ENCODE peak calls at places on chromosomes 5 and 9, in ten cellular contexts. One of them, this sample, is unnamed.

GRCh38 chr9:127803507-127804352 is 1.0 kb downstream of the FPGS start:
- DNase-seq in prostate gland: no peak
- DNase-seq in AG10803: peak
- DNase-seq in Peyer's patch: no peak
- DNase-seq in dorsolateral prefrontal cortex: no peak
- DNase-seq in mucosa of descending colon: no peak
- DNase-seq in cardiac fibroblast: peak
- DNase-seq in heart right ventricle: no peak
- DNase-seq in foreskin fibroblast: peak
- DNase-seq in kidney: peak
- DNase-seq in this sample: no peak

GRCh38 chr5:108749130-108749861 is 1.6 kb downstream of the FER start:
- DNase-seq in prostate gland: peak
- DNase-seq in AG10803: no peak
- DNase-seq in Peyer's patch: peak
- DNase-seq in dorsolateral prefrontal cortex: peak
- DNase-seq in mucosa of descending colon: no peak
- DNase-seq in cardiac fibroblast: peak
- DNase-seq in heart right ventricle: no peak
- DNase-seq in foreskin fibroblast: peak
- DNase-seq in kidney: no peak
- DNase-seq in this sample: peak

GRCh38 chr5:90557871-90558270 is 726 bp upstream of the ADGRV1 start:
- DNase-seq in prostate gland: no peak
- DNase-seq in AG10803: no peak
- DNase-seq in Peyer's patch: no peak
- DNase-seq in dorsolateral prefrontal cortex: no peak
- DNase-seq in mucosa of descending colon: no peak
- DNase-seq in cardiac fibroblast: no peak
- DNase-seq in heart right ventricle: no peak
- DNase-seq in foreskin fibroblast: no peak
- DNase-seq in kidney: no peak
- DNase-seq in this sample: no peak

GRCh38 chr9:137715321-137715720 is 96.5 kb downstream of the EHMT1 start:
- DNase-seq in prostate gland: peak
- DNase-seq in AG10803: no peak
- DNase-seq in Peyer's patch: no peak
- DNase-seq in dorsolateral prefrontal cortex: no peak
- DNase-seq in mucosa of descending colon: no peak
- DNase-seq in cardiac fibroblast: no peak
- DNase-seq in heart right ventricle: no peak
- DNase-seq in foreskin fibroblast: no peak
- DNase-seq in kidney: no peak
- DNase-seq in this sample: no peak

GRCh38 chr5:111668713-111669112 is 88.3 kb downstream of the NREP start:
- DNase-seq in prostate gland: no peak
- DNase-seq in AG10803: peak
- DNase-seq in Peyer's patch: no peak
- DNase-seq in dorsolateral prefrontal cortex: no peak
- DNase-seq in mucosa of descending colon: no peak
- DNase-seq in cardiac fibroblast: peak
- DNase-seq in heart right ventricle: no peak
- DNase-seq in foreskin fibroblast: peak
- DNase-seq in kidney: no peak
- DNase-seq in this sample: no peak

GRCh38 chr5:2732850-2733249 is 18.6 kb downstream of the IRX2 start:
- DNase-seq in prostate gland: no peak
- DNase-seq in AG10803: no peak
- DNase-seq in Peyer's patch: no peak
- DNase-seq in dorsolateral prefrontal cortex: no peak
- DNase-seq in mucosa of descending colon: no peak
- DNase-seq in cardiac fibroblast: no peak
- DNase-seq in heart right ventricle: no peak
- DNase-seq in foreskin fibroblast: no peak
- DNase-seq in kidney: no peak
- DNase-seq in this sample: no peak

GRCh38 chr9:98364042-98364441 is 108.6 kb upstream of the TBC1D2 start:
- DNase-seq in prostate gland: no peak
- DNase-seq in AG10803: no peak
- DNase-seq in Peyer's patch: no peak
- DNase-seq in dorsolateral prefrontal cortex: no peak
- DNase-seq in mucosa of descending colon: no peak
- DNase-seq in cardiac fibroblast: no peak
- DNase-seq in heart right ventricle: no peak
- DNase-seq in foreskin fibroblast: no peak
- DNase-seq in kidney: no peak
- DNase-seq in this sample: no peak

GRCh38 chr5:83721878-83722779 is 1.5 kb upstream of the HAPLN1 start:
- DNase-seq in prostate gland: peak
- DNase-seq in AG10803: peak
- DNase-seq in Peyer's patch: no peak
- DNase-seq in dorsolateral prefrontal cortex: peak
- DNase-seq in mucosa of descending colon: peak
- DNase-seq in cardiac fibroblast: peak
- DNase-seq in heart right ventricle: peak
- DNase-seq in foreskin fibroblast: peak
- DNase-seq in kidney: peak
- DNase-seq in this sample: peak

DNA sequence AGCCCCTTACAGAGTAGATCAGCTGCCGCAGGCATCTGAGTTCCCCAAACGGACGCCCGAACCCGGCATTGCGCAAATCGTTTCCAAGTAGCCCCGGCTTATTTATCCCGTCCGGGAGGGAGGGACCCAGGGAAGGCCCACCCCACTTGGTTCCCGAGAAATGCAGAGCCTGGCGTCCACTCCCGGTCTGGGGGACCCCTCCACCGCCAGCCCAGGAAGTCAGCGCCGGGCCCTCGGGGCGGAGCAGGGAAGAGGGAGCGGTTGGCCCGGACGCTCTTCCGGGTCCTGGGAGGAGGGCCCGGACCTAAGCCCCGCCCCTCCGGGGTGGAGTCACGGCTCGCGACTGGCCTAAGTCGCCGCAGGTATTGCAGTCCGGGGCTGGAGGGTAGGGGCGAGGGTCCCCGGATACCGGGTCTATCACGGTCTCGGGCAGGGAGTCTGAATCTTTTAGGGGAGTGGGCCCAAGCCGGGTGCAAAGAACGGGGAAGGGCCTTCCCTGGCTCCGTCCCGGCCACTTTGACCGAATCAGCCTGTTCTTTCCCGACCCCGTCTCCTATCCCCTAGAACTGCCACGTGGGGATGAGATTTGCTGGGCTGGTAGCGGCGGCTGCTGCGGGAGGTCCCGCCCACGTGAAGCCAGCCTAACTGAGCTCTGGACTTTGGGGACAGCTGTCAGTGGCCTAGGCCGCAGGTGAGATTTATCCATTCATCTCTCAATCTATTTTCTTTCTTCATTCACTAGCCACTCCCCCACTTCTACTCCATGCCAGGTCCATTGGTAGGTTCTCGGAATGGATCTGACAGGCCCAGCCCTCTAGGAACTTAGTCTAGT is at the start of gene RABEPK:
- DNase-seq in prostate gland: peak
- DNase-seq in AG10803: peak
- DNase-seq in Peyer's patch: peak
- DNase-seq in dorsolateral prefrontal cortex: peak
- DNase-seq in mucosa of descending colon: peak
- DNase-seq in cardiac fibroblast: peak
- DNase-seq in heart right ventricle: peak
- DNase-seq in foreskin fibroblast: peak
- DNase-seq in kidney: peak
- DNase-seq in this sample: peak
- H3K4me3 ChIP-seq in prostate gland: peak
- H3K4me3 ChIP-seq in AG10803: peak
- H3K4me3 ChIP-seq in Peyer's patch: peak
- H3K4me3 ChIP-seq in dorsolateral prefrontal cortex: peak
- H3K4me3 ChIP-seq in mucosa of descending colon: peak
- H3K4me3 ChIP-seq in cardiac fibroblast: peak
- H3K4me3 ChIP-seq in heart right ventricle: peak
- H3K4me3 ChIP-seq in foreskin fibroblast: peak
- H3K4me3 ChIP-seq in kidney: peak
- H3K4me3 ChIP-seq in this sample: peak

DNA sequence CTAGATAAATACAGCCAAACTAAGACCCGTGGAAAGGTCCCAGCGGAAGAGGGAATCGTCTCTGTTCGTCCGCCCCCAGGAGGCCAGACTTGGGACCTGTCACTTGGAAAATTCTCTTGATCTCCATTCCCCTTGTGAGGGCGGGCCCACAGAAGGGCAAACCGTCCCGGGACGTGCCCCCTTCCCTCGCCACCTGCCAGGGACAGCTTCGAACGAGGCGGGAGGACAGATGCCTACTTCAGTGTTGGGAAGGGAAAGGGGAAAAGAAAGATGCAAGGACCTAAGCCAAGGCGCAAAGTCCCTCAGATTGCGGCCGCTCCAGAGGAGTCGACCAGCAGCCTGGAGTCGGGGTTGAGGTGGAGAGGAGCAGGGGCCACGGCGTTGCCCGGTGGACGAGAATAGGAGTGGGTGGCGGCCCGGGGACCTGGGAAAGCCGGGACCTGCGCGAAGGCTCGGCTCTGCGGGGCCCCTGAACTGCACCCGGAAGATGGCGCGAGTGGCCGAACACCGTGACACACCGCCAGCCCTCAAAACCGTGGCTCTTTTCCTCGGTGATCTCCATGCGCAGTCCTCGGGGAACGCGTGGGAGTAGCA is 4.4 kb upstream of the EBF1 start:
- DNase-seq in prostate gland: no peak
- DNase-seq in AG10803: peak
- DNase-seq in Peyer's patch: no peak
- DNase-seq in dorsolateral prefrontal cortex: no peak
- DNase-seq in mucosa of descending colon: peak
- DNase-seq in cardiac fibroblast: peak
- DNase-seq in heart right ventricle: peak
- DNase-seq in foreskin fibroblast: peak
- DNase-seq in kidney: peak
- DNase-seq in this sample: peak
- TF ChIP-seq CTCF in prostate gland: no peak
- TF ChIP-seq CTCF in AG10803: peak
- TF ChIP-seq CTCF in Peyer's patch: no peak
- TF ChIP-seq CTCF in dorsolateral prefrontal cortex: no peak
- TF ChIP-seq CTCF in mucosa of descending colon: no peak
- TF ChIP-seq CTCF in cardiac fibroblast: peak
- TF ChIP-seq CTCF in heart right ventricle: peak
- TF ChIP-seq CTCF in foreskin fibroblast: peak
- TF ChIP-seq CTCF in kidney: no peak
- TF ChIP-seq CTCF in this sample: no peak

GRCh38 chr5:172731286-172732073 is 39.5 kb downstream of the DUSP1 start:
- DNase-seq in prostate gland: peak
- DNase-seq in AG10803: peak
- DNase-seq in Peyer's patch: no peak
- DNase-seq in dorsolateral prefrontal cortex: no peak
- DNase-seq in mucosa of descending colon: no peak
- DNase-seq in cardiac fibroblast: no peak
- DNase-seq in heart right ventricle: no peak
- DNase-seq in foreskin fibroblast: no peak
- DNase-seq in kidney: peak
- DNase-seq in this sample: no peak

GRCh38 chr5:172733974-172734346 is 37.0 kb downstream of the DUSP1 start:
- DNase-seq in prostate gland: no peak
- DNase-seq in AG10803: no peak
- DNase-seq in Peyer's patch: no peak
- DNase-seq in dorsolateral prefrontal cortex: no peak
- DNase-seq in mucosa of descending colon: no peak
- DNase-seq in cardiac fibroblast: no peak
- DNase-seq in heart right ventricle: no peak
- DNase-seq in foreskin fibroblast: no peak
- DNase-seq in kidney: no peak
- DNase-seq in this sample: no peak

GRCh38 chr5:172730222-172730621 is 40.8 kb downstream of the DUSP1 start:
- DNase-seq in prostate gland: no peak
- DNase-seq in AG10803: no peak
- DNase-seq in Peyer's patch: no peak
- DNase-seq in dorsolateral prefrontal cortex: no peak
- DNase-seq in mucosa of descending colon: no peak
- DNase-seq in cardiac fibroblast: no peak
- DNase-seq in heart right ventricle: no peak
- DNase-seq in foreskin fibroblast: no peak
- DNase-seq in kidney: no peak
- DNase-seq in this sample: no peak

GRCh38 chr5:172733179-172733973 is 37.6 kb downstream of the DUSP1 start:
- DNase-seq in prostate gland: peak
- DNase-seq in AG10803: peak
- DNase-seq in Peyer's patch: no peak
- DNase-seq in dorsolateral prefrontal cortex: no peak
- DNase-seq in mucosa of descending colon: peak
- DNase-seq in cardiac fibroblast: peak
- DNase-seq in heart right ventricle: peak
- DNase-seq in foreskin fibroblast: peak
- DNase-seq in kidney: peak
- DNase-seq in this sample: peak

GRCh38 chr5:172732201-172732865 is 38.7 kb downstream of the DUSP1 start:
- DNase-seq in prostate gland: no peak
- DNase-seq in AG10803: no peak
- DNase-seq in Peyer's patch: no peak
- DNase-seq in dorsolateral prefrontal cortex: no peak
- DNase-seq in mucosa of descending colon: no peak
- DNase-seq in cardiac fibroblast: no peak
- DNase-seq in heart right ventricle: no peak
- DNase-seq in foreskin fibroblast: no peak
- DNase-seq in kidney: peak
- DNase-seq in this sample: no peak
- H3K4me3 ChIP-seq in prostate gland: no peak
- H3K4me3 ChIP-seq in AG10803: no peak
- H3K4me3 ChIP-seq in Peyer's patch: no peak
- H3K4me3 ChIP-seq in dorsolateral prefrontal cortex: no peak
- H3K4me3 ChIP-seq in mucosa of descending colon: no peak
- H3K4me3 ChIP-seq in cardiac fibroblast: no peak
- H3K4me3 ChIP-seq in heart right ventricle: no peak
- H3K4me3 ChIP-seq in foreskin fibroblast: no peak
- H3K4me3 ChIP-seq in kidney: no peak
- H3K4me3 ChIP-seq in this sample: no peak

GRCh38 chr5:78540335-78541057 is 108.1 kb downstream of the LHFPL2 start:
- DNase-seq in prostate gland: no peak
- DNase-seq in AG10803: no peak
- DNase-seq in Peyer's patch: no peak
- DNase-seq in dorsolateral prefrontal cortex: no peak
- DNase-seq in mucosa of descending colon: no peak
- DNase-seq in cardiac fibroblast: peak
- DNase-seq in heart right ventricle: no peak
- DNase-seq in foreskin fibroblast: no peak
- DNase-seq in kidney: peak
- DNase-seq in this sample: no peak

GRCh38 chr5:78538240-78538850 is 110.2 kb downstream of the LHFPL2 start:
- DNase-seq in prostate gland: no peak
- DNase-seq in AG10803: no peak
- DNase-seq in Peyer's patch: no peak
- DNase-seq in dorsolateral prefrontal cortex: no peak
- DNase-seq in mucosa of descending colon: no peak
- DNase-seq in cardiac fibroblast: no peak
- DNase-seq in heart right ventricle: no peak
- DNase-seq in foreskin fibroblast: no peak
- DNase-seq in kidney: no peak
- DNase-seq in this sample: no peak

GRCh38 chr5:78536797-78537196 is 111.8 kb downstream of the LHFPL2 start:
- DNase-seq in prostate gland: no peak
- DNase-seq in AG10803: no peak
- DNase-seq in Peyer's patch: no peak
- DNase-seq in dorsolateral prefrontal cortex: no peak
- DNase-seq in mucosa of descending colon: no peak
- DNase-seq in cardiac fibroblast: no peak
- DNase-seq in heart right ventricle: no peak
- DNase-seq in foreskin fibroblast: no peak
- DNase-seq in kidney: no peak
- DNase-seq in this sample: no peak

GRCh38 chr5:78537406-78537805 is 111.2 kb downstream of the LHFPL2 start:
- DNase-seq in prostate gland: no peak
- DNase-seq in AG10803: no peak
- DNase-seq in Peyer's patch: no peak
- DNase-seq in dorsolateral prefrontal cortex: no peak
- DNase-seq in mucosa of descending colon: no peak
- DNase-seq in cardiac fibroblast: no peak
- DNase-seq in heart right ventricle: no peak
- DNase-seq in foreskin fibroblast: no peak
- DNase-seq in kidney: no peak
- DNase-seq in this sample: no peak

DNA sequence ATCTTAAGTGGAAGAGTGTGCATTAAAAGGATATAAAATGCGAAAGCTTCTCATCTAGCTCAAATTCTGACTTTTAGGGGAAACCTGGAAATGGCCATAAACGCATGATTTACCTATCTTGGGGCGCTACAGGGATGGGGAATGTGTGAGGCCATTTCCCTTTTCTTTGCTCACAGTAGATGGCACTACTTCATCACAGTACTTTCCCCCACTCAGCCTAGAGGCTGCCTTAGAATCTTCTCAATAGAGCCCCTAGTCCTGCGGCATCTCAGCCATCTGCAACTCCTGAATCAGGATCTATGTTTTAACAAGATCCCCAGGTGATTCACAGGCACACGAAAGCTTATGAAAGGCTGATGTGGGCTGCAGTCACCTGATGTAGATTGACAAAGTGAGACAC is 110.8 kb downstream of the LHFPL2 start:
- DNase-seq in prostate gland: no peak
- DNase-seq in AG10803: peak
- DNase-seq in Peyer's patch: no peak
- DNase-seq in dorsolateral prefrontal cortex: no peak
- DNase-seq in mucosa of descending colon: no peak
- DNase-seq in cardiac fibroblast: peak
- DNase-seq in heart right ventricle: no peak
- DNase-seq in foreskin fibroblast: peak
- DNase-seq in kidney: no peak
- DNase-seq in this sample: no peak
- TF ChIP-seq CTCF in prostate gland: peak
- TF ChIP-seq CTCF in AG10803: peak
- TF ChIP-seq CTCF in Peyer's patch: peak
- TF ChIP-seq CTCF in dorsolateral prefrontal cortex: peak
- TF ChIP-seq CTCF in mucosa of descending colon: peak
- TF ChIP-seq CTCF in cardiac fibroblast: peak
- TF ChIP-seq CTCF in heart right ventricle: peak
- TF ChIP-seq CTCF in foreskin fibroblast: peak
- TF ChIP-seq CTCF in kidney: peak
- TF ChIP-seq CTCF in this sample: peak